ENCODE peak calls at places on chromosomes 2 and 18, in six cellular contexts. T is hypothalamus, F is putamen, K is nephron progenitor cell, X is BJ, S is T follicular helper cell. W is an unnamed sample.

GRCh38 chr2:25912851-25913695 is 34.8 kb upstream of the ASXL2 start:
- DNase-seq in F (peak; percentile 78), T (no peak), K (no peak), X (no peak), S (no peak), W (no peak)

GRCh38 chr2:2456721-2457120 is 125.6 kb upstream of the MYT1L start:
- DNase-seq in T (no peak), F (no peak), K (no peak), X (peak; percentile 2), S (no peak), W (no peak)

GRCh38 chr18:70221156-70221910 is 15.8 kb upstream of the RTTN start:
- DNase-seq in T (no peak), K (no peak), F (no peak), X (no peak), S (no peak), W (no peak)

GRCh38 chr2:77185052-77185451 is 337.1 kb downstream of the LRRTM4 start:
- DNase-seq in F (no peak), S (no peak), K (no peak), T (no peak), X (no peak), W (no peak)

GRCh38 chr2:178553047-178553446 is 72.8 kb downstream of the PLEKHA3 start:
- DNase-seq in K (no peak), S (no peak), X (peak; percentile 79), F (peak; percentile 2), T (no peak), W (no peak)

GRCh38 chr2:241234066-241234790 is 45.8 kb downstream of the ANO7 start:
- DNase-seq in T (no peak), X (no peak), S (no peak), F (no peak), K (no peak), W (no peak)

GRCh38 chr2:43000242-43001054 is 208.1 kb upstream of the HAAO start:
- DNase-seq in S (no peak), X (no peak), T (peak; percentile 69), F (peak; percentile 95), K (no peak), W (no peak)

GRCh38 chr2:218010838-218011616 is 8.2 kb upstream of the TNS1 start:
- DNase-seq in F (no peak), K (no peak), X (no peak), T (no peak), S (no peak), W (no peak)

GRCh38 chr2:236176417-236176816 is 8.2 kb upstream of the GBX2 start:
- DNase-seq in K (no peak), T (no peak), S (no peak), F (no peak), X (no peak), W (no peak)

GRCh38 chr2:115162454-115163293 is 720.2 kb downstream of the DPP10 start:
- DNase-seq in S (no peak), F (no peak), X (no peak), K (peak; percentile 32), T (no peak), W (no peak)

GRCh38 chr18:30142870-30143269 is 899.7 kb downstream of the DSC3 start:
- DNase-seq in X (no peak), F (no peak), K (no peak), T (no peak), S (no peak), W (no peak)

GRCh38 chr2:85541262-85541661 is 2.3 kb downstream of the MAT2A start:
- DNase-seq in X (no peak), T (no peak), K (no peak), S (no peak), F (no peak), W (no peak)

GRCh38 chr2:239905306-239905705 is 119.8 kb downstream of the NDUFA10 start:
- DNase-seq in S (no peak), T (no peak), K (no peak), F (no peak), X (no peak), W (no peak)

GRCh38 chr2:74385396-74385795 is 5.3 kb upstream of the DCTN1 start:
- DNase-seq in S (no peak), T (peak; percentile 13), F (peak; percentile 81), K (no peak), X (no peak), W (no peak)

GRCh38 chr2:135299656-135300244 is 231.3 kb downstream of the ZRANB3 start:
- DNase-seq in F (no peak), K (no peak), S (no peak), X (no peak), T (no peak), W (no peak)

GRCh38 chr2:46697830-46698323 is 217.7 kb downstream of the MCFD2 start:
- DNase-seq in F (peak; percentile 22), K (no peak), T (no peak), S (no peak), X (no peak), W (no peak)

GRCh38 chr2:30334738-30335426 is 103.5 kb downstream of the LBH start:
- DNase-seq in X (no peak), K (no peak), F (no peak), S (no peak), T (no peak), W (no peak)

GRCh38 chr2:145032791-145033190 is 512.9 kb upstream of the ZEB2 start:
- DNase-seq in S (no peak), T (no peak), F (no peak), K (no peak), X (no peak), W (no peak)

GRCh38 chr2:120857931-120858330 is 122.3 kb downstream of the GLI2 start:
- DNase-seq in F (no peak), K (no peak), X (no peak), S (no peak), T (no peak), W (no peak)

GRCh38 chr2:85167479-85167878 is 34.3 kb downstream of the TCF7L1 start:
- DNase-seq in S (no peak), K (no peak), T (no peak), F (no peak), X (no peak), W (no peak)

GRCh38 chr2:3282056-3282998 is 95.3 kb downstream of the EIPR1 start:
- DNase-seq in X (no peak), S (no peak), F (peak; percentile 53), K (no peak), T (peak; percentile 70), W (no peak)

GRCh38 chr2:229914182-229914581 is 7.6 kb downstream of the TRIP12 start:
- DNase-seq in F (no peak), S (no peak), X (no peak), T (no peak), K (no peak), W (no peak)

GRCh38 chr2:226909836-226910235 is 74.0 kb downstream of the RHBDD1 start:
- DNase-seq in S (no peak), T (no peak), X (no peak), K (no peak), F (no peak), W (no peak)

GRCh38 chr18:25335062-25335461 is 16.9 kb downstream of the ZNF521 start:
- DNase-seq in K (no peak), X (no peak), F (no peak), S (no peak), T (no peak), W (no peak)

GRCh38 chr2:121129692-121130091 is 155.3 kb downstream of the TFCP2L1 start:
- DNase-seq in T (no peak), X (no peak), S (no peak), F (no peak), K (no peak), W (no peak)

GRCh38 chr18:61892683-61893303 is at the start of gene RNF152:
- DNase-seq in T (no peak), S (no peak), K (peak; percentile 73), F (no peak), X (no peak), W (peak; percentile 11)

GRCh38 chr2:146623771-146624170 is 1221.1 kb upstream of the ACVR2A start:
- DNase-seq in T (no peak), F (no peak), S (no peak), K (no peak), X (no peak), W (no peak)

GRCh38 chr2:71100195-71100964 is 29.6 kb downstream of the MCEE start:
- DNase-seq in X (peak; percentile 9), F (peak; percentile 8), K (peak; percentile 61), T (no peak), S (peak; percentile 15), W (no peak)

GRCh38 chr18:79625195-79625923 is 54.2 kb upstream of the CTDP1 start:
- DNase-seq in F (peak; percentile 35), X (no peak), S (no peak), T (no peak), K (no peak), W (no peak)

GRCh38 chr2:175930504-175930903 is 71.6 kb downstream of the LNPK start:
- DNase-seq in S (no peak), X (no peak), F (no peak), T (no peak), K (no peak), W (no peak)

GRCh38 chr2:201105759-201106158 is 10.2 kb upstream of the CFLAR start:
- DNase-seq in K (no peak), X (no peak), F (no peak), T (no peak), S (no peak), W (no peak)

GRCh38 chr2:132267372-132267771 is 105.6 kb upstream of the ANKRD30BL start:
- DNase-seq in X (no peak), S (no peak), F (no peak), T (no peak), K (no peak), W (no peak)

GRCh38 chr2:152047826-152048476 is 50.9 kb downstream of the CACNB4 start:
- DNase-seq in T (no peak), X (no peak), S (no peak), K (no peak), F (no peak), W (no peak)

GRCh38 chr2:39550701-39551285 is 113.7 kb upstream of the MAP4K3 start:
- DNase-seq in K (no peak), F (no peak), T (no peak), S (no peak), X (no peak), W (no peak)

GRCh38 chr2:237323656-237324055 is 90.3 kb downstream of the COL6A3 start:
- DNase-seq in S (no peak), F (no peak), T (no peak), K (no peak), X (no peak), W (no peak)

W was measured in effector CD4-positive, alpha-beta T cell.